ENCODE peak calls at places on chromosomes 4 and X, in nine cellular contexts. One of them, this sample, is unnamed.

GRCh38 chrX:135295238-135295943 is 13.9 kb upstream of the ETDC start:
- DNase-seq in GM03348: no peak
- DNase-seq in MG63: no peak
- DNase-seq in Caki2: no peak
- DNase-seq in Karpas-422: peak; percentile 61
- DNase-seq in stimulated activated effector memory CD8-positive, alpha-beta T cell treated with anti-CD3 and anti-CD28 coated beads, Interleukin-12 subunit alpha, Interleukin-12 subunit beta, amount 100 ng/mL, for 72 hours: peak; percentile 67
- DNase-seq in Right ventricle myocardium superior: peak; percentile 57
- DNase-seq in LoVo: no peak
- DNase-seq in memory B cell: peak; percentile 19
- DNase-seq in this sample: no peak

GRCh38 chrX:53065066-53065465 is 16.5 kb downstream of the GPR173 start:
- DNase-seq in GM03348: no peak
- DNase-seq in MG63: no peak
- DNase-seq in Caki2: no peak
- DNase-seq in Karpas-422: no peak
- DNase-seq in stimulated activated effector memory CD8-positive, alpha-beta T cell treated with anti-CD3 and anti-CD28 coated beads, Interleukin-12 subunit alpha, Interleukin-12 subunit beta, amount 100 ng/mL, for 72 hours: no peak
- DNase-seq in Right ventricle myocardium superior: no peak
- DNase-seq in LoVo: no peak
- DNase-seq in memory B cell: no peak
- DNase-seq in this sample: no peak

GRCh38 chr4:168483786-168484185 is 3.5 kb upstream of the DDX60L start:
- DNase-seq in GM03348: peak; percentile 43
- DNase-seq in MG63: peak; percentile 3
- DNase-seq in Caki2: no peak
- DNase-seq in Karpas-422: no peak
- DNase-seq in stimulated activated effector memory CD8-positive, alpha-beta T cell treated with anti-CD3 and anti-CD28 coated beads, Interleukin-12 subunit alpha, Interleukin-12 subunit beta, amount 100 ng/mL, for 72 hours: no peak
- DNase-seq in Right ventricle myocardium superior: no peak
- DNase-seq in LoVo: no peak
- DNase-seq in memory B cell: no peak
- DNase-seq in this sample: no peak

GRCh38 chr4:1748465-1748995 is 27.2 kb downstream of the TACC3 start:
- DNase-seq in GM03348: peak; percentile 92
- DNase-seq in MG63: peak; percentile 52
- DNase-seq in Caki2: peak; percentile 37
- DNase-seq in Karpas-422: peak; percentile 95
- DNase-seq in stimulated activated effector memory CD8-positive, alpha-beta T cell treated with anti-CD3 and anti-CD28 coated beads, Interleukin-12 subunit alpha, Interleukin-12 subunit beta, amount 100 ng/mL, for 72 hours: peak; percentile 92
- DNase-seq in Right ventricle myocardium superior: peak; percentile 82
- DNase-seq in LoVo: peak; percentile 79
- DNase-seq in memory B cell: peak; percentile 83
- DNase-seq in this sample: peak; percentile 79

GRCh38 chr4:21986312-21986711 is 37.7 kb upstream of the KCNIP4 start:
- DNase-seq in GM03348: peak; percentile 9
- DNase-seq in MG63: peak; percentile 45
- DNase-seq in Caki2: no peak
- DNase-seq in Karpas-422: no peak
- DNase-seq in stimulated activated effector memory CD8-positive, alpha-beta T cell treated with anti-CD3 and anti-CD28 coated beads, Interleukin-12 subunit alpha, Interleukin-12 subunit beta, amount 100 ng/mL, for 72 hours: no peak
- DNase-seq in Right ventricle myocardium superior: no peak
- DNase-seq in LoVo: no peak
- DNase-seq in memory B cell: no peak
- DNase-seq in this sample: no peak

GRCh38 chrX:9832811-9833210 is 46.6 kb downstream of the SHROOM2 start:
- DNase-seq in GM03348: no peak
- DNase-seq in MG63: no peak
- DNase-seq in Caki2: no peak
- DNase-seq in Karpas-422: no peak
- DNase-seq in stimulated activated effector memory CD8-positive, alpha-beta T cell treated with anti-CD3 and anti-CD28 coated beads, Interleukin-12 subunit alpha, Interleukin-12 subunit beta, amount 100 ng/mL, for 72 hours: no peak
- DNase-seq in Right ventricle myocardium superior: no peak
- DNase-seq in LoVo: no peak
- DNase-seq in memory B cell: no peak
- DNase-seq in this sample: no peak

GRCh38 chrX:3712870-3713224 is 602 bp downstream of the PRKX start:
- DNase-seq in GM03348: no peak
- DNase-seq in MG63: no peak
- DNase-seq in Caki2: no peak
- DNase-seq in Karpas-422: peak; percentile 43
- DNase-seq in stimulated activated effector memory CD8-positive, alpha-beta T cell treated with anti-CD3 and anti-CD28 coated beads, Interleukin-12 subunit alpha, Interleukin-12 subunit beta, amount 100 ng/mL, for 72 hours: peak; percentile 56
- DNase-seq in Right ventricle myocardium superior: no peak
- DNase-seq in LoVo: no peak
- DNase-seq in memory B cell: no peak
- DNase-seq in this sample: no peak

GRCh38 chrX:44282753-44283152 is 60.7 kb downstream of the EFHC2 start:
- DNase-seq in GM03348: no peak
- DNase-seq in MG63: no peak
- DNase-seq in Caki2: no peak
- DNase-seq in Karpas-422: no peak
- DNase-seq in stimulated activated effector memory CD8-positive, alpha-beta T cell treated with anti-CD3 and anti-CD28 coated beads, Interleukin-12 subunit alpha, Interleukin-12 subunit beta, amount 100 ng/mL, for 72 hours: no peak
- DNase-seq in Right ventricle myocardium superior: no peak
- DNase-seq in LoVo: no peak
- DNase-seq in memory B cell: no peak
- DNase-seq in this sample: no peak

GRCh38 chr4:81346719-81347118 is 125.0 kb downstream of the RASGEF1B start:
- DNase-seq in GM03348: no peak
- DNase-seq in MG63: no peak
- DNase-seq in Caki2: no peak
- DNase-seq in Karpas-422: no peak
- DNase-seq in stimulated activated effector memory CD8-positive, alpha-beta T cell treated with anti-CD3 and anti-CD28 coated beads, Interleukin-12 subunit alpha, Interleukin-12 subunit beta, amount 100 ng/mL, for 72 hours: no peak
- DNase-seq in Right ventricle myocardium superior: no peak
- DNase-seq in LoVo: no peak
- DNase-seq in memory B cell: no peak
- DNase-seq in this sample: no peak

GRCh38 chr4:75629239-75629638 is 1.1 kb downstream of the CDKL2 start:
- DNase-seq in GM03348: no peak
- DNase-seq in MG63: no peak
- DNase-seq in Caki2: peak; percentile 55
- DNase-seq in Karpas-422: no peak
- DNase-seq in stimulated activated effector memory CD8-positive, alpha-beta T cell treated with anti-CD3 and anti-CD28 coated beads, Interleukin-12 subunit alpha, Interleukin-12 subunit beta, amount 100 ng/mL, for 72 hours: no peak
- DNase-seq in Right ventricle myocardium superior: no peak
- DNase-seq in LoVo: no peak
- DNase-seq in memory B cell: no peak
- DNase-seq in this sample: no peak

GRCh38 chr4:86961605-86962295 is 26.9 kb downstream of the AFF1 start:
- DNase-seq in GM03348: no peak
- DNase-seq in MG63: no peak
- DNase-seq in Caki2: peak; percentile 65
- DNase-seq in Karpas-422: peak; percentile 89
- DNase-seq in stimulated activated effector memory CD8-positive, alpha-beta T cell treated with anti-CD3 and anti-CD28 coated beads, Interleukin-12 subunit alpha, Interleukin-12 subunit beta, amount 100 ng/mL, for 72 hours: no peak
- DNase-seq in Right ventricle myocardium superior: no peak
- DNase-seq in LoVo: no peak
- DNase-seq in memory B cell: no peak
- DNase-seq in this sample: no peak

GRCh38 chr4:36088542-36088941 is 155.8 kb downstream of the ARAP2 start:
- DNase-seq in GM03348: no peak
- DNase-seq in MG63: no peak
- DNase-seq in Caki2: peak; percentile 35
- DNase-seq in Karpas-422: no peak
- DNase-seq in stimulated activated effector memory CD8-positive, alpha-beta T cell treated with anti-CD3 and anti-CD28 coated beads, Interleukin-12 subunit alpha, Interleukin-12 subunit beta, amount 100 ng/mL, for 72 hours: no peak
- DNase-seq in Right ventricle myocardium superior: no peak
- DNase-seq in LoVo: no peak
- DNase-seq in memory B cell: no peak
- DNase-seq in this sample: no peak

GRCh38 chr4:121697626-121698025 is 846 bp upstream of the ANXA5 start:
- DNase-seq in GM03348: no peak
- DNase-seq in MG63: no peak
- DNase-seq in Caki2: no peak
- DNase-seq in Karpas-422: peak; percentile 79
- DNase-seq in stimulated activated effector memory CD8-positive, alpha-beta T cell treated with anti-CD3 and anti-CD28 coated beads, Interleukin-12 subunit alpha, Interleukin-12 subunit beta, amount 100 ng/mL, for 72 hours: no peak
- DNase-seq in Right ventricle myocardium superior: no peak
- DNase-seq in LoVo: no peak
- DNase-seq in memory B cell: no peak
- DNase-seq in this sample: no peak

GRCh38 chr4:13891544-13891939 is 264.0 kb upstream of the BOD1L1 start:
- DNase-seq in GM03348: peak; percentile 7
- DNase-seq in MG63: no peak
- DNase-seq in Caki2: peak; percentile 6
- DNase-seq in Karpas-422: no peak
- DNase-seq in stimulated activated effector memory CD8-positive, alpha-beta T cell treated with anti-CD3 and anti-CD28 coated beads, Interleukin-12 subunit alpha, Interleukin-12 subunit beta, amount 100 ng/mL, for 72 hours: no peak
- DNase-seq in Right ventricle myocardium superior: no peak
- DNase-seq in LoVo: no peak
- DNase-seq in memory B cell: no peak
- DNase-seq in this sample: no peak

GRCh38 chr4:16524911-16525574 is 298.8 kb upstream of the TAPT1 start:
- DNase-seq in GM03348: peak; percentile 80
- DNase-seq in MG63: peak; percentile 1
- DNase-seq in Caki2: no peak
- DNase-seq in Karpas-422: no peak
- DNase-seq in stimulated activated effector memory CD8-positive, alpha-beta T cell treated with anti-CD3 and anti-CD28 coated beads, Interleukin-12 subunit alpha, Interleukin-12 subunit beta, amount 100 ng/mL, for 72 hours: no peak
- DNase-seq in Right ventricle myocardium superior: peak; percentile 53
- DNase-seq in LoVo: no peak
- DNase-seq in memory B cell: no peak
- DNase-seq in this sample: no peak

GRCh38 chr4:13530823-13531608 is 13.3 kb downstream of the NKX3-2 start:
- DNase-seq in GM03348: peak; percentile 6
- DNase-seq in MG63: no peak
- DNase-seq in Caki2: no peak
- DNase-seq in Karpas-422: no peak
- DNase-seq in stimulated activated effector memory CD8-positive, alpha-beta T cell treated with anti-CD3 and anti-CD28 coated beads, Interleukin-12 subunit alpha, Interleukin-12 subunit beta, amount 100 ng/mL, for 72 hours: no peak
- DNase-seq in Right ventricle myocardium superior: no peak
- DNase-seq in LoVo: no peak
- DNase-seq in memory B cell: peak; percentile 15
- DNase-seq in this sample: no peak

GRCh38 chr4:1400861-1401408 is 5.3 kb downstream of the NKX1-1 start:
- DNase-seq in GM03348: no peak
- DNase-seq in MG63: no peak
- DNase-seq in Caki2: no peak
- DNase-seq in Karpas-422: no peak
- DNase-seq in stimulated activated effector memory CD8-positive, alpha-beta T cell treated with anti-CD3 and anti-CD28 coated beads, Interleukin-12 subunit alpha, Interleukin-12 subunit beta, amount 100 ng/mL, for 72 hours: no peak
- DNase-seq in Right ventricle myocardium superior: peak; percentile 17
- DNase-seq in LoVo: no peak
- DNase-seq in memory B cell: no peak
- DNase-seq in this sample: no peak

GRCh38 chrX:6325437-6325836 is 96.8 kb upstream of the NLGN4X start:
- DNase-seq in GM03348: no peak
- DNase-seq in MG63: no peak
- DNase-seq in Caki2: no peak
- DNase-seq in Karpas-422: no peak
- DNase-seq in stimulated activated effector memory CD8-positive, alpha-beta T cell treated with anti-CD3 and anti-CD28 coated beads, Interleukin-12 subunit alpha, Interleukin-12 subunit beta, amount 100 ng/mL, for 72 hours: no peak
- DNase-seq in Right ventricle myocardium superior: no peak
- DNase-seq in LoVo: no peak
- DNase-seq in memory B cell: no peak
- DNase-seq in this sample: no peak

GRCh38 chr4:142016031-142016430 is 379.6 kb downstream of the IL15 start:
- DNase-seq in GM03348: no peak
- DNase-seq in MG63: no peak
- DNase-seq in Caki2: no peak
- DNase-seq in Karpas-422: no peak
- DNase-seq in stimulated activated effector memory CD8-positive, alpha-beta T cell treated with anti-CD3 and anti-CD28 coated beads, Interleukin-12 subunit alpha, Interleukin-12 subunit beta, amount 100 ng/mL, for 72 hours: no peak
- DNase-seq in Right ventricle myocardium superior: no peak
- DNase-seq in LoVo: no peak
- DNase-seq in memory B cell: no peak
- DNase-seq in this sample: no peak

GRCh38 chr4:122932763-122933162 is 10.4 kb upstream of the NUDT6 start:
- DNase-seq in GM03348: no peak
- DNase-seq in MG63: no peak
- DNase-seq in Caki2: no peak
- DNase-seq in Karpas-422: no peak
- DNase-seq in stimulated activated effector memory CD8-positive, alpha-beta T cell treated with anti-CD3 and anti-CD28 coated beads, Interleukin-12 subunit alpha, Interleukin-12 subunit beta, amount 100 ng/mL, for 72 hours: no peak
- DNase-seq in Right ventricle myocardium superior: no peak
- DNase-seq in LoVo: no peak
- DNase-seq in memory B cell: no peak
- DNase-seq in this sample: no peak

GRCh38 chrX:54808109-54808604 is 612 bp downstream of the MAGED2 start:
- DNase-seq in GM03348: peak; percentile 75
- DNase-seq in MG63: peak; percentile 49
- DNase-seq in Caki2: no peak
- DNase-seq in Karpas-422: peak; percentile 65
- DNase-seq in stimulated activated effector memory CD8-positive, alpha-beta T cell treated with anti-CD3 and anti-CD28 coated beads, Interleukin-12 subunit alpha, Interleukin-12 subunit beta, amount 100 ng/mL, for 72 hours: no peak
- DNase-seq in Right ventricle myocardium superior: peak; percentile 84
- DNase-seq in LoVo: peak; percentile 12
- DNase-seq in memory B cell: no peak
- DNase-seq in this sample: no peak

GRCh38 chr4:133968174-133968573 is 233.4 kb downstream of the PABPC4L start:
- DNase-seq in GM03348: no peak
- DNase-seq in MG63: no peak
- DNase-seq in Caki2: no peak
- DNase-seq in Karpas-422: no peak
- DNase-seq in stimulated activated effector memory CD8-positive, alpha-beta T cell treated with anti-CD3 and anti-CD28 coated beads, Interleukin-12 subunit alpha, Interleukin-12 subunit beta, amount 100 ng/mL, for 72 hours: no peak
- DNase-seq in Right ventricle myocardium superior: no peak
- DNase-seq in LoVo: no peak
- DNase-seq in memory B cell: no peak
- DNase-seq in this sample: no peak

GRCh38 chrX:106862972-106863688 is 40.0 kb downstream of the RIPPLY1 start:
- DNase-seq in GM03348: no peak
- DNase-seq in MG63: no peak
- DNase-seq in Caki2: no peak
- DNase-seq in Karpas-422: peak; percentile 71
- DNase-seq in stimulated activated effector memory CD8-positive, alpha-beta T cell treated with anti-CD3 and anti-CD28 coated beads, Interleukin-12 subunit alpha, Interleukin-12 subunit beta, amount 100 ng/mL, for 72 hours: peak; percentile 47
- DNase-seq in Right ventricle myocardium superior: no peak
- DNase-seq in LoVo: no peak
- DNase-seq in memory B cell: peak; percentile 13
- DNase-seq in this sample: no peak

GRCh38 chr4:153954654-153955053 is 165.8 kb upstream of the SFRP2 start:
- DNase-seq in GM03348: no peak
- DNase-seq in MG63: no peak
- DNase-seq in Caki2: no peak
- DNase-seq in Karpas-422: no peak
- DNase-seq in stimulated activated effector memory CD8-positive, alpha-beta T cell treated with anti-CD3 and anti-CD28 coated beads, Interleukin-12 subunit alpha, Interleukin-12 subunit beta, amount 100 ng/mL, for 72 hours: no peak
- DNase-seq in Right ventricle myocardium superior: no peak
- DNase-seq in LoVo: no peak
- DNase-seq in memory B cell: no peak
- DNase-seq in this sample: no peak

GRCh38 chr4:117134386-117134785 is 49.0 kb upstream of the TRAM1L1 start:
- DNase-seq in GM03348: peak; percentile 39
- DNase-seq in MG63: no peak
- DNase-seq in Caki2: peak; percentile 91
- DNase-seq in Karpas-422: peak; percentile 57
- DNase-seq in stimulated activated effector memory CD8-positive, alpha-beta T cell treated with anti-CD3 and anti-CD28 coated beads, Interleukin-12 subunit alpha, Interleukin-12 subunit beta, amount 100 ng/mL, for 72 hours: no peak
- DNase-seq in Right ventricle myocardium superior: no peak
- DNase-seq in LoVo: peak; percentile 53
- DNase-seq in memory B cell: no peak
- DNase-seq in this sample: peak; percentile 16

GRCh38 chr4:151952137-151952536 is 191.3 kb upstream of the GATB start:
- DNase-seq in GM03348: no peak
- DNase-seq in MG63: no peak
- DNase-seq in Caki2: no peak
- DNase-seq in Karpas-422: no peak
- DNase-seq in stimulated activated effector memory CD8-positive, alpha-beta T cell treated with anti-CD3 and anti-CD28 coated beads, Interleukin-12 subunit alpha, Interleukin-12 subunit beta, amount 100 ng/mL, for 72 hours: no peak
- DNase-seq in Right ventricle myocardium superior: no peak
- DNase-seq in LoVo: no peak
- DNase-seq in memory B cell: no peak
- DNase-seq in this sample: no peak

This sample was measured in T47D.